ENCODE peak calls at places on chromosome 11, in six cellular contexts. S, D, X, C, Z and T are unnamed samples.

GRCh38 chr11:44574620-44575287 is 9.3 kb downstream of the CD82 start:
- DNase-seq in S (peak; percentile 97), D (peak; percentile 56), X (no peak), C (no peak), Z (peak; percentile 55), T (no peak)

GRCh38 chr11:19995131-19995530 is 165.1 kb downstream of the DBX1 start:
- DNase-seq in S (peak; percentile 19), D (peak; percentile 82), X (no peak), C (no peak), Z (no peak), T (peak; percentile 92)

GRCh38 chr11:1568451-1568911 is 3.6 kb downstream of the DUSP8 start:
- DNase-seq in S (no peak), D (no peak), X (peak; percentile 50), C (no peak), Z (no peak), T (peak; percentile 58)

GRCh38 chr11:37500425-37500824 is 902.4 kb upstream of the RAG2 start:
- DNase-seq in S (peak; percentile 22), D (no peak), X (no peak), C (no peak), Z (no peak), T (no peak)

GRCh38 chr11:118622376-118623290 is 15.2 kb downstream of the PHLDB1 start:
- DNase-seq in S (peak; percentile 85), D (peak; percentile 75), X (no peak), C (no peak), Z (no peak), T (peak; percentile 88)

GRCh38 chr11:119861160-119861559 is 132.2 kb upstream of the NECTIN1 start:
- DNase-seq in S (no peak), D (no peak), X (no peak), C (no peak), Z (no peak), T (no peak)

GRCh38 chr11:119783466-119784400 is 54.7 kb upstream of the NECTIN1 start:
- DNase-seq in S (no peak), D (no peak), X (no peak), C (no peak), Z (no peak), T (no peak)

GRCh38 chr11:100557830-100558611 is 129.1 kb upstream of the ARHGAP42 start:
- DNase-seq in S (peak; percentile 6), D (no peak), X (no peak), C (no peak), Z (no peak), T (no peak)

GRCh38 chr11:59669611-59670009 is 773 bp upstream of the PATL1 start:
- DNase-seq in S (no peak), D (peak; percentile 32), X (no peak), C (no peak), Z (no peak), T (no peak)

GRCh38 chr11:120566176-120566575 is 54.6 kb downstream of the GRIK4 start:
- DNase-seq in S (peak; percentile 47), D (no peak), X (no peak), C (no peak), Z (no peak), T (peak; percentile 25)

GRCh38 chr11:87358461-87358860 is 320.7 kb downstream of the TMEM135 start:
- DNase-seq in S (no peak), D (no peak), X (no peak), C (no peak), Z (no peak), T (no peak)

GRCh38 chr11:95365346-95365745 is 134.3 kb upstream of the SESN3 start:
- DNase-seq in S (no peak), D (no peak), X (no peak), C (no peak), Z (no peak), T (no peak)

GRCh38 chr11:129767827-129768226 is 47.8 kb upstream of the TMEM45B start:
- DNase-seq in S (no peak), D (no peak), X (no peak), C (no peak), Z (no peak), T (no peak)

GRCh38 chr11:111324277-111324720 is 26.0 kb downstream of the POU2AF3 start:
- DNase-seq in S (no peak), D (no peak), X (no peak), C (no peak), Z (no peak), T (no peak)

GRCh38 chr11:85813721-85814120 is 2.8 kb upstream of the SYTL2 start:
- DNase-seq in S (no peak), D (no peak), X (no peak), C (no peak), Z (no peak), T (peak; percentile 30)

GRCh38 chr11:115257286-115258077 is 246.7 kb downstream of the CADM1 start:
- DNase-seq in S (no peak), D (no peak), X (no peak), C (no peak), Z (no peak), T (peak; percentile 50)

GRCh38 chr11:134574425-134574824 is 162.4 kb upstream of the B3GAT1 start:
- DNase-seq in S (no peak), D (no peak), X (no peak), C (no peak), Z (no peak), T (no peak)

GRCh38 chr11:79304599-79305212 is 136.1 kb downstream of the TENM4 start:
- DNase-seq in S (no peak), D (no peak), X (no peak), C (no peak), Z (no peak), T (no peak)

GRCh38 chr11:94732617-94733292 is 35.4 kb upstream of the AMOTL1 start:
- DNase-seq in S (peak; percentile 85), D (no peak), X (no peak), C (peak; percentile 68), Z (no peak), T (peak; percentile 92)

GRCh38 chr11:132448334-132448995 is 1078.0 kb downstream of the NTM start:
- DNase-seq in S (peak; percentile 69), D (no peak), X (no peak), C (no peak), Z (no peak), T (no peak)

GRCh38 chr11:133845413-133845812 is at the start of gene SPATA19:
- DNase-seq in S (no peak), D (no peak), X (no peak), C (no peak), Z (no peak), T (no peak)

GRCh38 chr11:95898782-95899181 is 25.1 kb downstream of the MTMR2 start:
- DNase-seq in S (no peak), D (no peak), X (no peak), C (no peak), Z (no peak), T (no peak)

GRCh38 chr11:120056301-120057027 is 81.4 kb downstream of the TRIM29 start:
- DNase-seq in S (no peak), D (no peak), X (no peak), C (no peak), Z (no peak), T (no peak)

GRCh38 chr11:20360650-20361049 is 2.9 kb upstream of the HTATIP2 start:
- DNase-seq in S (peak; percentile 53), D (no peak), X (no peak), C (no peak), Z (peak; percentile 24), T (peak; percentile 77)

GRCh38 chr11:129590030-129590752 is 214.5 kb downstream of the BARX2 start:
- DNase-seq in S (no peak), D (no peak), X (no peak), C (no peak), Z (no peak), T (no peak)

GRCh38 chr11:107916671-107917241 is 11.5 kb upstream of the RAB39A start:
- DNase-seq in S (no peak), D (peak; percentile 63), X (peak; percentile 2), C (no peak), Z (peak; percentile 44), T (peak; percentile 81)

GRCh38 chr11:131978351-131978750 is 607.9 kb downstream of the NTM start:
- DNase-seq in S (peak; percentile 15), D (no peak), X (no peak), C (no peak), Z (no peak), T (no peak)

GRCh38 chr11:1153105-1153950 is 4.4 kb upstream of the MUC5AC start:
- DNase-seq in S (peak; percentile 54), D (no peak), X (peak; percentile 5), C (no peak), Z (no peak), T (peak; percentile 34)

GRCh38 chr11:587978-588380 is 11.7 kb downstream of the PHRF1 start:
- DNase-seq in S (peak; percentile 52), D (peak; percentile 43), X (no peak), C (no peak), Z (peak; percentile 72), T (peak; percentile 43)

GRCh38 chr11:35914824-35915223 is 29.0 kb upstream of the LDLRAD3 start:
- DNase-seq in S (no peak), D (no peak), X (no peak), C (no peak), Z (no peak), T (no peak)

GRCh38 chr11:69694781-69695180 is 9.0 kb downstream of the FGF19 start:
- DNase-seq in S (no peak), D (no peak), X (peak; percentile 24), C (no peak), Z (no peak), T (no peak)

GRCh38 chr11:2999464-2999998 is 7.4 kb upstream of the NAP1L4 start:
- DNase-seq in S (no peak), D (no peak), X (no peak), C (no peak), Z (no peak), T (no peak)

GRCh38 chr11:45468265-45468856 is 182.2 kb upstream of the SYT13 start:
- DNase-seq in S (no peak), D (peak; percentile 31), X (no peak), C (no peak), Z (no peak), T (no peak)

GRCh38 chr11:63019506-63019905 is 3.9 kb upstream of the SLC22A8 start:
- DNase-seq in S (no peak), D (no peak), X (no peak), C (no peak), Z (no peak), T (no peak)